ENCODE peak calls at places on chromosomes 6 and 20, in four cellular contexts. T, Z, I and W are unnamed samples. For H3K4me1, the result is how much of the 10 kb centered on the place peaks cover.

GRCh38 chr20:50872562-50873288 is 58.5 kb downstream of the ADNP start:
- DNase-seq in T (no peak), Z (no peak), I (no peak), W (no peak)

GRCh38 chr20:58847483-58847882 is 3.2 kb downstream of the GNAS-AS1 start:
- DNase-seq in T (no peak), Z (no peak), I (no peak), W (no peak)

GRCh38 chr20:50513169-50514034 is 3.2 kb downstream of the PTPN1 start:
- DNase-seq in T (no peak), Z (peak), I (no peak), W (no peak)

GRCh38 chr6:99099243-99099642 is 151.5 kb upstream of the FBXL4 start:
- DNase-seq in T (no peak), Z (no peak), I (no peak), W (no peak)

GRCh38 chr6:169775321-169775720 is 23.9 kb downstream of the ERMARD start:
- DNase-seq in T (no peak), Z (no peak), I (no peak), W (peak)

GRCh38 chr20:64244281-64244805 is 11.2 kb upstream of the PCMTD2 start:
- DNase-seq in T (no peak), Z (no peak), I (no peak), W (no peak)

GRCh38 chr20:11901127-11901526 is 16.6 kb upstream of the BTBD3 start:
- DNase-seq in T (no peak), Z (peak), I (no peak), W (no peak)

GRCh38 chr6:79981647-79982046 is 22.8 kb upstream of the TTK start:
- DNase-seq in T (no peak), Z (no peak), I (no peak), W (no peak)

GRCh38 chr6:169046483-169047192 is 207.0 kb downstream of the THBS2 start:
- DNase-seq in T (peak), Z (peak), I (no peak), W (no peak)

GRCh38 chr6:155916870-155917624 is 461.4 kb upstream of the NOX3 start:
- DNase-seq in T (no peak), Z (no peak), I (no peak), W (no peak)

GRCh38 chr6:154414021-154414813 is 57.6 kb upstream of the IPCEF1 start:
- DNase-seq in T (no peak), Z (peak), I (no peak), W (no peak)

GRCh38 chr20:60512436-60512835 is 554.2 kb downstream of the CDH26 start:
- DNase-seq in T (no peak), Z (peak), I (no peak), W (no peak)

GRCh38 chr6:170522565-170523183 is 30.4 kb downstream of the PSMB1 start:
- DNase-seq in T (no peak), Z (peak), I (no peak), W (no peak)

GRCh38 chr6:163386329-163386910 is 28.1 kb upstream of the QKI start:
- DNase-seq in T (no peak), Z (peak), I (no peak), W (no peak)

GRCh38 chr6:16704706-16705402 is 56.4 kb downstream of the ATXN1 start:
- DNase-seq in T (no peak), Z (peak), I (no peak), W (no peak)

GRCh38 chr6:124879992-124880355 is 82.3 kb upstream of the RNF217 start:
- DNase-seq in T (no peak), Z (no peak), I (no peak), W (no peak)

GRCh38 chr6:132007474-132008190 is 56.5 kb upstream of the CCN2 start:
- DNase-seq in T (no peak), Z (peak), I (no peak), W (no peak)

GRCh38 chr6:125004198-125004597 is 42.0 kb downstream of the RNF217 start:
- DNase-seq in T (no peak), Z (peak), I (peak), W (no peak)

GRCh38 chr6:104669483-104669882 is 190.2 kb downstream of the HACE1 start:
- DNase-seq in T (no peak), Z (no peak), I (no peak), W (no peak)

GRCh38 chr20:23419995-23420901 is 1.0 kb downstream of the NAPB start:
- DNase-seq in T (peak), Z (peak), I (peak), W (peak)

GRCh38 chr6:164230259-164230658 is 815.7 kb downstream of the QKI start:
- DNase-seq in T (no peak), Z (no peak), I (no peak), W (no peak)

GRCh38 chr6:98787961-98788360 is 46.4 kb upstream of the POU3F2 start:
- DNase-seq in T (no peak), Z (no peak), I (no peak), W (no peak)

GRCh38 chr20:61896058-61896961 is 169.4 kb downstream of the TAF4 start:
- DNase-seq in T (no peak), Z (peak), I (peak), W (no peak)

GRCh38 chr6:134420638-134421181 is 102.8 kb upstream of the SGK1 start:
- DNase-seq in T (no peak), Z (peak), I (no peak), W (no peak)

GRCh38 chr20:13102689-13103088 is 93.9 kb downstream of the SPTLC3 start:
- DNase-seq in T (no peak), Z (no peak), I (no peak), W (no peak)

GRCh38 chr6:157981395-157982296 is at the start of gene SYNJ2:
- DNase-seq in T (peak), Z (peak), I (peak), W (peak)

GRCh38 chr6:3825331-3825831 is 23.8 kb upstream of the FAM50B start:
- DNase-seq in T (no peak), Z (peak), I (peak), W (peak)

GRCh38 chr6:46159229-46159628 is 11.6 kb downstream of the ENPP5 start:
- DNase-seq in T (no peak), Z (no peak), I (no peak), W (no peak)

GRCh38 chr6:63441266-63441956 is 121.6 kb upstream of the LGSN start:
- DNase-seq in T (no peak), Z (no peak), I (no peak), W (peak)

GRCh38 chr6:36843169-36843568 is 3.9 kb upstream of the CPNE5 start:
- DNase-seq in T (no peak), Z (no peak), I (no peak), W (no peak)
- H3K4me3 ChIP-seq in T (no peak), Z (no peak), I (peak), W (no peak)

DNA sequence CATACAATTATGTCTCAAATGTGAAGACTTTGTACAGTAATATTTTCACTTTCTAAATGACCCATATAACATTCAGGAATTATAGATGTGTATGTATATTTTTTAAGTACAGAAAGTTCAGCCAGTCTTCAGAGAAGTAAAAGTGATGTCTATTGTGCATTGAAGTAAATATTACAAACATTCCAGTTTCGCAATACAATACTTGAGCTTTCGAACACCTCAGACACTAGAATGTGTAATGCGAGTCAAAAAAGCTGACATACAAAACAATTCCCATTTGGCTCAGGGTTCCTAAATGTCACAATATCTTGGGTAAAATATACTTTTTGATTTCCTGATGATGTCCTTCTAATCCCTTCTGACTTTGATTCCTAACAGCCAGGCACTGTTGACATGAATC is 101.4 kb downstream of the ZNF217 start:
- DNase-seq in T (no peak), Z (peak), I (no peak), W (no peak)
- H3K4me1 ChIP-seq in T (under half), Z (under half), I (under half), W (under half)

DNA sequence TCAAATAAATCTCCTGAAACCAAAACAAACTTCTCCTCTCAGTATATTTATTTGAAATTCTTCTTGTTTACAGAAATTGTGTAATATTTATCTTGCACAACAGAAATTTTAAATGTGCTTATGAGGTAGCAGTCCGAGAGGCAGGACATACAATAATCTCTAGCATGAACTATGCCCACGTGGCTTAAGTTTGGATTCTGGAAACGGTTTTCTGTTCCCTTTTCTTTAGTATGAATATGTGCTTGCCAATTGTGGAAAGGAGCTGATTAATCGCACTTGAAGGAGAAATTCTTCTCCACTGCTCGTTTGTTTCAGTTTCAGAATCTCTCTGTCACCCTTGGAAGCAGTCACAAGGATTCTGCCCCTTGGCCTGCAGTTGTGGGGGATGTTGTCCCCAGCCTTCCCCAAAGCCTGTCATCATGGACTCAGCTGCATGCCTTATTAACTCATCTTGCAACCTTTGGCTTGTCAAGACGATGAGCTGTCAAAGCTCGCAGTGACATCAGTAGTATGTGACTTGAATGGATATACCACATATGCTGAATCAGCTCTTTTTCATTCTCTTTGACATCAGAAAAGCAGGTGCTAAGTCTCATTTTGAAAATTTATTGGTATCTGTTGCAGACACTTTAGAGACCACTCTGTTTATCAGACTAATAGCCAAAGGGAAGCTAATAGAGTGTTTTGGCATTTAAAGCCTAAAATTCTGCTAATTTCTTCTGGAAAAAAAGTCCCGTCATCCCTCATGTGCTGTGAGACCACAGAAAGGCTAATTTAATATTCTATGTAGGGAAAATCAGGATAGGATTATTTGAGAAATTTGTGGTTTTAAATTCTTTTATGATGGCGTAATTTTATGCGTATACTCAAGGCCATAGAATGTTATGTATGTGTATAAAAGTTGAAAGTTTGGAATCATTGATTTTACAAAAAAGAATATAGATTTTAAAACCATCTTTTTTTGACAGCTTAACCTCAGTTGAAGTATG is 186.8 kb downstream of the ARID1B start:
- DNase-seq in T (no peak), Z (peak), I (no peak), W (no peak)
- H3K4me3 ChIP-seq in T (peak), Z (peak), I (peak), W (no peak)

GRCh38 chr6:144252289-144252688 is 32.8 kb upstream of the UTRN start:
- DNase-seq in T (no peak), Z (peak), I (no peak), W (no peak)

GRCh38 chr6:144248003-144248402 is 37.1 kb upstream of the UTRN start:
- DNase-seq in T (no peak), Z (peak), I (no peak), W (no peak)

GRCh38 chr6:144244688-144245087 is 40.4 kb upstream of the UTRN start:
- DNase-seq in T (no peak), Z (no peak), I (no peak), W (no peak)

GRCh38 chr6:144248470-144249301 is 36.4 kb upstream of the UTRN start:
- DNase-seq in T (no peak), Z (peak), I (no peak), W (no peak)
- H3K4me1 ChIP-seq in T (under half), Z (under half), I (under half), W (under half)

GRCh38 chr20:45921618-45922189 is 9.7 kb upstream of the PLTP start:
- DNase-seq in T (no peak), Z (no peak), I (no peak), W (no peak)

GRCh38 chr20:45927071-45927878 is 7.2 kb upstream of the PCIF1 start:
- DNase-seq in T (no peak), Z (no peak), I (no peak), W (no peak)

GRCh38 chr20:45926731-45927070 is 7.8 kb upstream of the PCIF1 start:
- DNase-seq in T (no peak), Z (no peak), I (no peak), W (no peak)

GRCh38 chr20:45925821-45926506 is 8.5 kb upstream of the PCIF1 start:
- DNase-seq in T (no peak), Z (no peak), I (no peak), W (no peak)

GRCh38 chr20:45924391-45925261 is 9.9 kb upstream of the PCIF1 start:
- DNase-seq in T (no peak), Z (peak), I (peak), W (no peak)
- H3K4me3 ChIP-seq in T (peak), Z (peak), I (peak), W (no peak)